ENCODE peak calls at places on chromosomes 12 and 14, in six cellular contexts. One of them, this sample, is unnamed.

GRCh38 chr12:56979628-56980027 is 22.2 kb upstream of the RDH16 start:
- DNase-seq in iris pigment epithelial cell: no peak
- DNase-seq in HS-27A: no peak
- DNase-seq in right atrium auricular region: no peak
- DNase-seq in OCI-LY7: no peak
- DNase-seq in GM20000: no peak
- DNase-seq in this sample: no peak

GRCh38 chr12:97482153-97482693 is 19.6 kb downstream of the RMST start:
- DNase-seq in iris pigment epithelial cell: no peak
- DNase-seq in HS-27A: no peak
- DNase-seq in right atrium auricular region: no peak
- DNase-seq in OCI-LY7: no peak
- DNase-seq in GM20000: no peak
- DNase-seq in this sample: no peak

GRCh38 chr12:98736352-98737326 is 91.5 kb downstream of the APAF1 start:
- DNase-seq in iris pigment epithelial cell: peak
- DNase-seq in HS-27A: no peak
- DNase-seq in right atrium auricular region: no peak
- DNase-seq in OCI-LY7: no peak
- DNase-seq in GM20000: no peak
- DNase-seq in this sample: no peak

GRCh38 chr12:107134558-107134957 is 41.2 kb upstream of the CRY1 start:
- DNase-seq in iris pigment epithelial cell: no peak
- DNase-seq in HS-27A: no peak
- DNase-seq in right atrium auricular region: no peak
- DNase-seq in OCI-LY7: peak
- DNase-seq in GM20000: no peak
- DNase-seq in this sample: peak

GRCh38 chr14:33848706-33849454 is 102.0 kb downstream of the EGLN3 start:
- DNase-seq in iris pigment epithelial cell: peak
- DNase-seq in HS-27A: no peak
- DNase-seq in right atrium auricular region: no peak
- DNase-seq in OCI-LY7: peak
- DNase-seq in GM20000: peak
- DNase-seq in this sample: peak

GRCh38 chr12:46572644-46573630 is 200.4 kb upstream of the SLC38A2 start:
- DNase-seq in iris pigment epithelial cell: no peak
- DNase-seq in HS-27A: no peak
- DNase-seq in right atrium auricular region: no peak
- DNase-seq in OCI-LY7: no peak
- DNase-seq in GM20000: no peak
- DNase-seq in this sample: no peak

GRCh38 chr12:112905451-112906089 is 1.2 kb upstream of the OAS1 start:
- DNase-seq in iris pigment epithelial cell: no peak
- DNase-seq in HS-27A: no peak
- DNase-seq in right atrium auricular region: no peak
- DNase-seq in OCI-LY7: no peak
- DNase-seq in GM20000: no peak
- DNase-seq in this sample: no peak

GRCh38 chr12:46959484-46959883 is 119.9 kb upstream of the PCED1B start:
- DNase-seq in iris pigment epithelial cell: peak
- DNase-seq in HS-27A: peak
- DNase-seq in right atrium auricular region: no peak
- DNase-seq in OCI-LY7: no peak
- DNase-seq in GM20000: no peak
- DNase-seq in this sample: no peak

GRCh38 chr14:68976160-68977067 is 2.7 kb downstream of the ACTN1 start:
- DNase-seq in iris pigment epithelial cell: no peak
- DNase-seq in HS-27A: no peak
- DNase-seq in right atrium auricular region: no peak
- DNase-seq in OCI-LY7: no peak
- DNase-seq in GM20000: no peak
- DNase-seq in this sample: no peak

GRCh38 chr12:27595231-27595642 is 71.2 kb downstream of the PPFIBP1 start:
- DNase-seq in iris pigment epithelial cell: peak
- DNase-seq in HS-27A: no peak
- DNase-seq in right atrium auricular region: peak
- DNase-seq in OCI-LY7: no peak
- DNase-seq in GM20000: no peak
- DNase-seq in this sample: peak

GRCh38 chr12:42564540-42564939 is 25.0 kb downstream of the PRICKLE1 start:
- DNase-seq in iris pigment epithelial cell: peak
- DNase-seq in HS-27A: peak
- DNase-seq in right atrium auricular region: no peak
- DNase-seq in OCI-LY7: no peak
- DNase-seq in GM20000: no peak
- DNase-seq in this sample: no peak